ENCODE peak calls at places on chromosomes 16 and 17, in four cellular contexts. T, Q, C and Y are unnamed samples.

GRCh38 chr16:89198417-89199240 is 1.7 kb downstream of the SLC22A31 start:
- DNase-seq in T (no peak), Q (no peak), C (no peak), Y (no peak)

GRCh38 chr17:41691031-41691777 is 2.5 kb downstream of the EIF1 start:
- DNase-seq in T (no peak), Q (no peak), C (no peak), Y (no peak)

GRCh38 chr17:15411556-15412198 is 55.7 kb downstream of the CDRT4 start:
- DNase-seq in T (no peak), Q (no peak), C (no peak), Y (no peak)

GRCh38 chr17:78585231-78585630 is 8.0 kb upstream of the DNAH17 start:
- DNase-seq in T (no peak), Q (no peak), C (no peak), Y (no peak)

GRCh38 chr16:66275795-66276428 is 90.6 kb upstream of the CDH5 start:
- DNase-seq in T (no peak), Q (peak; percentile 92), C (peak; percentile 67), Y (peak; percentile 67)

GRCh38 chr16:79137528-79137927 is 463.0 kb downstream of the MAF start:
- DNase-seq in T (no peak), Q (no peak), C (no peak), Y (no peak)

GRCh38 chr17:17342242-17342945 is 39.2 kb downstream of the NT5M start:
- DNase-seq in T (no peak), Q (no peak), C (no peak), Y (no peak)

GRCh38 chr17:75412455-75413317 is 7.2 kb upstream of the GRB2 start:
- DNase-seq in T (no peak), Q (peak; percentile 47), C (peak; percentile 75), Y (peak; percentile 58)

GRCh38 chr16:74271879-74272278 is 24.7 kb upstream of the PSMD7 start:
- DNase-seq in T (no peak), Q (peak; percentile 9), C (no peak), Y (no peak)

GRCh38 chr17:40314557-40314953 is 5.6 kb downstream of the RARA start:
- DNase-seq in T (no peak), Q (peak; percentile 82), C (peak; percentile 95), Y (no peak)

GRCh38 chr17:21098934-21099687 is 27.7 kb upstream of the DHRS7B start:
- DNase-seq in T (no peak), Q (peak; percentile 72), C (peak; percentile 90), Y (peak; percentile 24)

GRCh38 chr16:48162839-48163410 is 7.1 kb upstream of the ABCC12 start:
- DNase-seq in T (no peak), Q (no peak), C (no peak), Y (no peak)

GRCh38 chr17:61479493-61480413 is 27.5 kb downstream of the TBX4 start:
- DNase-seq in T (no peak), Q (no peak), C (no peak), Y (no peak)

GRCh38 chr17:46795379-46795952 is 23.0 kb downstream of the WNT3 start:
- DNase-seq in T (no peak), Q (peak; percentile 77), C (peak; percentile 84), Y (no peak)

GRCh38 chr17:7846765-7847661 is 7.9 kb upstream of the TMEM88 start:
- DNase-seq in T (no peak), Q (no peak), C (no peak), Y (no peak)

GRCh38 chr16:4089811-4090293 is 26.4 kb downstream of the ADCY9 start:
- DNase-seq in T (no peak), Q (no peak), C (no peak), Y (no peak)

GRCh38 chr16:1443980-1444729 is at the start of gene CCDC154:
- DNase-seq in T (no peak), Q (no peak), C (no peak), Y (no peak)

GRCh38 chr16:10600792-10601443 is 20.5 kb upstream of the EMP2 start:
- DNase-seq in T (no peak), Q (no peak), C (no peak), Y (no peak)

GRCh38 chr17:31392856-31393748 is 1.6 kb downstream of the RAB11FIP4 start:
- DNase-seq in T (no peak), Q (no peak), C (no peak), Y (no peak)

GRCh38 chr16:51243836-51244483 is 92.9 kb upstream of the SALL1 start:
- DNase-seq in T (no peak), Q (peak; percentile 1), C (no peak), Y (no peak)

GRCh38 chr16:67730326-67730725 is 11.2 kb upstream of the GFOD2 start:
- DNase-seq in T (no peak), Q (no peak), C (no peak), Y (no peak)

GRCh38 chr16:23575834-23576233 is 18.3 kb downstream of the UBFD1 start:
- DNase-seq in T (no peak), Q (no peak), C (no peak), Y (no peak)

GRCh38 chr17:59221159-59221847 is 992 bp downstream of the GDPD1 start:
- DNase-seq in T (no peak), Q (no peak), C (no peak), Y (no peak)

DNA sequence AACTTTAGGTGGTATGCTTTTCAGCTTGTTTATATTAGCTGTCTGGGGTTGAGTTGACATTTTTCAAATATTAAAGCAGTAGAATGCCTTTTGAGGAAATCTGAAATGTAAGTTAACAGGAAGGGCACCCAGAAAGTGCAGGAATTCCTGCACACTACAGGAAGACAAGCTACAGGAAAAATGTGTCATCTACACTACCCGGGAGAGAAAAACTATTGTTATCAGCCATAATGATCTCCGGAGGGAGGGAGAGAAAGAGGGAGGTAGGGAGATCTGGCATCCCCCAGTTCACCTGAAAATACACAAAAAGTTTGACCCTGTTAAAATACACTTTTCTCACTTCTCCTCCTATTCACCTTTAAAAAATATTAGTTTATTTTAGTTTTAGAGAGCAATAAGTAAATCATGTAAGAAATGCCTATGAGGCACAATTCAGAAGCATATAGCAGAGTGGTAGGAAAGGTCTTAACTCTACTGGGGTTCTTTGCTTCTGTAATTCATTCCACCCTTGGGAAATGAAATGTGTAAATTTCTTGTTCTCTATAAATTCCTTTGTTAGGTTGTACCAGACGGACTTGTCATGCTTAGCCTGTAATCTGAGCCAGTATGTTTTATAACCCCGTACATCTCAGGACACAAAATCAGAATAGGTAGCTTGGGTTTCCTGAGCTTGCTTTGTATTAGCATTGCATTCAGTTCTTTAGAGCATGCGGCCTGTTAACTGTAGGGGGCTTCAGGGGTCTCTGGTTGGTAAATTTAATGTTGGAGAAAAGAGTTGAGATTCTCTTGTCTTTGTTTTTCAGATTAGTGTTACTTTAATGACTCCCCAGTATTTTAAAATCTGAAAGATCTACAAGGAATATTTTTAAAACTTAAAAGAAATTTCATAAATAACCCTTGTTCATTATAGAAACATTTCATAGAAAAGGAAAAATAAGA is 3.3 kb downstream of the MAP2K6 start:
- DNase-seq in T (no peak), Q (no peak), C (no peak), Y (no peak)
- TF ChIP-seq CTCF in T (no peak), Q (no peak), C (no peak), Y (no peak)

GRCh38 chr17:47895856-47896671 is at the start of gene SP2:
- DNase-seq in T (peak; percentile 98), Q (peak; percentile 100), C (peak; percentile 100), Y (peak; percentile 100)
- TF ChIP-seq CTCF in T (no peak), Q (peak; percentile 10), C (no peak), Y (peak; percentile 4)

GRCh38 chr16:85027968-85028637 is 508 bp downstream of the KIAA0513 start:
- DNase-seq in T (no peak), Q (no peak), C (no peak), Y (no peak)
- TF ChIP-seq CTCF in T (no peak), Q (peak; percentile 33), C (peak; percentile 12), Y (no peak)

GRCh38 chr17:64736804-64737492 is 74.8 kb upstream of the SMURF2 start:
- DNase-seq in T (no peak), Q (peak; percentile 77), C (peak; percentile 61), Y (no peak)
- TF ChIP-seq CTCF in T (no peak), Q (peak; percentile 75), C (peak; percentile 82), Y (peak; percentile 58)

DNA sequence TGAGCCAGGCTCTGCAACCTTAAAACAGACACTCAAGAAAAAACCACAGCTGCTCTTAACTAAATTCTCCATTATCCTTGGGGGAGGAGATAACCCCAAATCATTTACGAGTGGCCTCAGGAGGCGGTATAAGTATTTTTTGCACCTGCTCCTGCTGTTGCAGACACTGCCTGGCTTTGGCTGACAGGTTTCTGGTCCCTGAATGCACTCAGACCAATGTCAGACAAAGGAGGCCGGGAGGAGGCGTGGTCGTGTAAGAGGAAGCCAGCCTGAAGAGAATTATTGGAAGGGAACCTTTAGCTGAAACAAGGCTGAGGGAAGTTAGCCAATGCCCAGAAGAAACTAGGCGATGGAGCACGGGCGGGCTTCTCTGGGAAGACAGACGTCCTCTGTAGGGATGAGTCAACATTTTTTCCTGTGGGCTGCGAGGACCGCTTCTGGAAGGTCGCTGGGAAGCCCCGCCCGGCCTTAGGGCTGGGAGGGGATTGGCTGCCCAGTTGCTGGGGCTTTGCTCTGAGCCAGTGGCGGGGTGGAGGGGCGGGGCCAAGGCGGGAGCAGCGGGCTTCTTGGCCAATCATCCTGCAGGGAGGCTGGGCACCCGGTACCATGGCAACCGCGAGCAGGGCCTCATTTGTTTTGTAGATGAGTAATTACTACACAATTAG is 82.3 kb downstream of the CCDC182 start:
- DNase-seq in T (peak; percentile 38), Q (peak; percentile 98), C (peak; percentile 89), Y (peak; percentile 97)
- TF ChIP-seq CTCF in T (no peak), Q (no peak), C (no peak), Y (no peak)

DNA sequence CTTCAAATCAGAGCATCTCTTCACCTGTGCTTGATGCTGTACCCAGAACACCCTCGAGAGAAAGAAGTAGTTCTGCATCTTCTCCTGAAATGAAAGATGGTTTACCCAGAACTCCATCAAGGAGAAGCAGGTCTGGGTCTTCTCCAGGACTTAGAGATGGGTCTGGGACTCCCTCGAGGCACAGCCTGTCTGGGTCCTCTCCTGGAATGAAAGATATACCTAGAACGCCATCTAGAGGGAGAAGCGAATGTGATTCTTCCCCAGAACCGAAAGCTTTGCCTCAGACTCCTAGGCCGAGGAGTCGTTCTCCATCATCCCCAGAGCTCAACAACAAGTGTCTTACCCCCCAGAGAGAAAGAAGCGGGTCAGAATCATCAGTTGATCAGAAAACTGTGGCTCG is 12.3 kb downstream of the SRRM2 start:
- DNase-seq in T (no peak), Q (no peak), C (no peak), Y (no peak)
- TF ChIP-seq CTCF in T (no peak), Q (peak; percentile 5), C (no peak), Y (no peak)

GRCh38 chr17:66830451-66830850 is 4.5 kb upstream of the CACNG5 start:
- DNase-seq in T (no peak), Q (no peak), C (no peak), Y (no peak)
- TF ChIP-seq CTCF in T (no peak), Q (no peak), C (no peak), Y (no peak)